ENCODE peak calls at places on chromosome 16, in ten cellular contexts. One of them, this sample, is unnamed.

GRCh38 chr16:22937169-22937568 is 123.2 kb downstream of the HS3ST2 start:
- DNase-seq in cardiac muscle cell: no peak
- DNase-seq in effector memory CD4-positive, alpha-beta T cell: no peak
- DNase-seq in lower lobe of right lung: no peak
- DNase-seq in tibial artery: no peak
- DNase-seq in Peyer's patch: no peak
- DNase-seq in H9: no peak
- DNase-seq in spleen: no peak
- DNase-seq in dorsolateral prefrontal cortex: no peak
- DNase-seq in astrocyte: no peak
- DNase-seq in this sample: no peak

GRCh38 chr16:29898786-29899515 is 399 bp downstream of the SEZ6L2 start:
- DNase-seq in cardiac muscle cell: no peak
- DNase-seq in effector memory CD4-positive, alpha-beta T cell: no peak
- DNase-seq in lower lobe of right lung: no peak
- DNase-seq in tibial artery: no peak
- DNase-seq in Peyer's patch: no peak
- DNase-seq in H9: peak; percentile 87
- DNase-seq in spleen: no peak
- DNase-seq in dorsolateral prefrontal cortex: no peak
- DNase-seq in astrocyte: peak; percentile 12
- DNase-seq in this sample: no peak

GRCh38 chr16:69397821-69398521 is 12.2 kb upstream of the TERF2 start:
- DNase-seq in cardiac muscle cell: peak; percentile 86
- DNase-seq in effector memory CD4-positive, alpha-beta T cell: no peak
- DNase-seq in lower lobe of right lung: no peak
- DNase-seq in tibial artery: peak; percentile 41
- DNase-seq in Peyer's patch: no peak
- DNase-seq in H9: peak; percentile 75
- DNase-seq in spleen: no peak
- DNase-seq in dorsolateral prefrontal cortex: peak; percentile 61
- DNase-seq in astrocyte: peak; percentile 68
- DNase-seq in this sample: peak; percentile 13

GRCh38 chr16:49961087-49961486 is 63.9 kb upstream of the CNEP1R1 start:
- DNase-seq in cardiac muscle cell: peak; percentile 56
- DNase-seq in effector memory CD4-positive, alpha-beta T cell: no peak
- DNase-seq in lower lobe of right lung: no peak
- DNase-seq in tibial artery: no peak
- DNase-seq in Peyer's patch: no peak
- DNase-seq in H9: no peak
- DNase-seq in spleen: no peak
- DNase-seq in dorsolateral prefrontal cortex: no peak
- DNase-seq in astrocyte: peak; percentile 16
- DNase-seq in this sample: no peak

GRCh38 chr16:27928542-27928941 is 135.0 kb downstream of the GSG1L start:
- DNase-seq in cardiac muscle cell: no peak
- DNase-seq in effector memory CD4-positive, alpha-beta T cell: no peak
- DNase-seq in lower lobe of right lung: no peak
- DNase-seq in tibial artery: no peak
- DNase-seq in Peyer's patch: no peak
- DNase-seq in H9: no peak
- DNase-seq in spleen: peak; percentile 33
- DNase-seq in dorsolateral prefrontal cortex: no peak
- DNase-seq in astrocyte: no peak
- DNase-seq in this sample: no peak

GRCh38 chr16:13435873-13436474 is 484.0 kb upstream of the ERCC4 start:
- DNase-seq in cardiac muscle cell: no peak
- DNase-seq in effector memory CD4-positive, alpha-beta T cell: no peak
- DNase-seq in lower lobe of right lung: no peak
- DNase-seq in tibial artery: no peak
- DNase-seq in Peyer's patch: no peak
- DNase-seq in H9: peak; percentile 48
- DNase-seq in spleen: no peak
- DNase-seq in dorsolateral prefrontal cortex: no peak
- DNase-seq in astrocyte: no peak
- DNase-seq in this sample: no peak

GRCh38 chr16:75282811-75283281 is 31.4 kb upstream of the BCAR1 start:
- DNase-seq in cardiac muscle cell: no peak
- DNase-seq in effector memory CD4-positive, alpha-beta T cell: no peak
- DNase-seq in lower lobe of right lung: no peak
- DNase-seq in tibial artery: no peak
- DNase-seq in Peyer's patch: no peak
- DNase-seq in H9: no peak
- DNase-seq in spleen: no peak
- DNase-seq in dorsolateral prefrontal cortex: peak; percentile 60
- DNase-seq in astrocyte: peak; percentile 26
- DNase-seq in this sample: peak; percentile 69

GRCh38 chr16:56606688-56607618 is 1.4 kb upstream of the MT2A start:
- DNase-seq in cardiac muscle cell: peak; percentile 99
- DNase-seq in effector memory CD4-positive, alpha-beta T cell: no peak
- DNase-seq in lower lobe of right lung: peak; percentile 81
- DNase-seq in tibial artery: peak; percentile 92
- DNase-seq in Peyer's patch: peak; percentile 85
- DNase-seq in H9: no peak
- DNase-seq in spleen: peak; percentile 89
- DNase-seq in dorsolateral prefrontal cortex: no peak
- DNase-seq in astrocyte: peak; percentile 100
- DNase-seq in this sample: no peak

GRCh38 chr16:75433732-75434413 is 570 bp upstream of the CFDP1 start:
- DNase-seq in cardiac muscle cell: peak; percentile 97
- DNase-seq in effector memory CD4-positive, alpha-beta T cell: no peak
- DNase-seq in lower lobe of right lung: peak; percentile 63
- DNase-seq in tibial artery: peak; percentile 73
- DNase-seq in Peyer's patch: peak; percentile 85
- DNase-seq in H9: peak; percentile 78
- DNase-seq in spleen: peak; percentile 78
- DNase-seq in dorsolateral prefrontal cortex: peak; percentile 79
- DNase-seq in astrocyte: peak; percentile 94
- DNase-seq in this sample: peak; percentile 86

GRCh38 chr16:10752843-10753523 is 9.3 kb downstream of the NUBP1 start:
- DNase-seq in cardiac muscle cell: no peak
- DNase-seq in effector memory CD4-positive, alpha-beta T cell: no peak
- DNase-seq in lower lobe of right lung: peak; percentile 82
- DNase-seq in tibial artery: peak; percentile 86
- DNase-seq in Peyer's patch: peak; percentile 85
- DNase-seq in H9: no peak
- DNase-seq in spleen: peak; percentile 84
- DNase-seq in dorsolateral prefrontal cortex: peak; percentile 59
- DNase-seq in astrocyte: no peak
- DNase-seq in this sample: peak; percentile 32

GRCh38 chr16:3578121-3578520 is 918 bp upstream of the NLRC3 start:
- DNase-seq in cardiac muscle cell: no peak
- DNase-seq in effector memory CD4-positive, alpha-beta T cell: peak; percentile 21
- DNase-seq in lower lobe of right lung: no peak
- DNase-seq in tibial artery: no peak
- DNase-seq in Peyer's patch: peak; percentile 71
- DNase-seq in H9: no peak
- DNase-seq in spleen: peak; percentile 84
- DNase-seq in dorsolateral prefrontal cortex: no peak
- DNase-seq in astrocyte: no peak
- DNase-seq in this sample: no peak

DNA sequence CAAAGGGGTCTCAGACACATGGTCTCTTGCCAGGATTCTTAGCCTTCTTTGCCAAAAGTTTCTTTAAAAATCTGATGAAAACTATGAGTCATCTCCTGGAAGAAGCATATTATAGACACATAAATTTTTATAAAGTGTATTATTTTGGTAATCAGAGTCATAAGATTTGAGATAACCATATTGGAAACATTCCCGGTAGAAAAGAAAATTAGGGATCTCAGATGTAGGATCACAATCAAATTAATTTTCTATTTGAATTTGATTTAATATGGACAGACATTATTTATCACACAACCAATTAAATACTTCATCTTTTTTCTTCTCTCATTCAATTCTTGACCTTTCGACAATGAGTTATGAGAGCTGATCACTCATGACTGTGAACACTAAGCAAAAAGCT is 347.7 kb upstream of the CDH8 start:
- DNase-seq in cardiac muscle cell: no peak
- DNase-seq in effector memory CD4-positive, alpha-beta T cell: no peak
- DNase-seq in lower lobe of right lung: no peak
- DNase-seq in tibial artery: no peak
- DNase-seq in Peyer's patch: no peak
- DNase-seq in H9: no peak
- DNase-seq in spleen: no peak
- DNase-seq in dorsolateral prefrontal cortex: no peak
- DNase-seq in astrocyte: no peak
- DNase-seq in this sample: no peak
- H3K27ac ChIP-seq in cardiac muscle cell: no peak overlapping the region
- H3K27ac ChIP-seq in effector memory CD4-positive, alpha-beta T cell: no peak overlapping the region
- H3K27ac ChIP-seq in lower lobe of right lung: no peak overlapping the region
- H3K27ac ChIP-seq in tibial artery: no peak overlapping the region
- H3K27ac ChIP-seq in Peyer's patch: no peak overlapping the region
- H3K27ac ChIP-seq in H9: no peak overlapping the region
- H3K27ac ChIP-seq in spleen: no peak overlapping the region
- H3K27ac ChIP-seq in dorsolateral prefrontal cortex: no peak overlapping the region
- H3K27ac ChIP-seq in astrocyte: no peak overlapping the region
- H3K27ac ChIP-seq in this sample: no peak overlapping the region

GRCh38 chr16:90046122-90046970 is 27.1 kb upstream of the DBNDD1 start:
- DNase-seq in cardiac muscle cell: no peak
- DNase-seq in effector memory CD4-positive, alpha-beta T cell: no peak
- DNase-seq in lower lobe of right lung: no peak
- DNase-seq in tibial artery: no peak
- DNase-seq in Peyer's patch: no peak
- DNase-seq in H9: peak; percentile 96
- DNase-seq in spleen: no peak
- DNase-seq in dorsolateral prefrontal cortex: no peak
- DNase-seq in astrocyte: no peak
- DNase-seq in this sample: no peak

GRCh38 chr16:90043526-90043925 is 24.3 kb upstream of the DBNDD1 start:
- DNase-seq in cardiac muscle cell: no peak
- DNase-seq in effector memory CD4-positive, alpha-beta T cell: no peak
- DNase-seq in lower lobe of right lung: no peak
- DNase-seq in tibial artery: no peak
- DNase-seq in Peyer's patch: no peak
- DNase-seq in H9: no peak
- DNase-seq in spleen: no peak
- DNase-seq in dorsolateral prefrontal cortex: no peak
- DNase-seq in astrocyte: no peak
- DNase-seq in this sample: no peak

GRCh38 chr16:90041896-90042473 is 22.7 kb upstream of the DBNDD1 start:
- DNase-seq in cardiac muscle cell: no peak
- DNase-seq in effector memory CD4-positive, alpha-beta T cell: no peak
- DNase-seq in lower lobe of right lung: no peak
- DNase-seq in tibial artery: no peak
- DNase-seq in Peyer's patch: no peak
- DNase-seq in H9: no peak
- DNase-seq in spleen: no peak
- DNase-seq in dorsolateral prefrontal cortex: no peak
- DNase-seq in astrocyte: no peak
- DNase-seq in this sample: no peak

GRCh38 chr16:90042946-90043514 is 23.8 kb upstream of the DBNDD1 start:
- DNase-seq in cardiac muscle cell: no peak
- DNase-seq in effector memory CD4-positive, alpha-beta T cell: no peak
- DNase-seq in lower lobe of right lung: no peak
- DNase-seq in tibial artery: no peak
- DNase-seq in Peyer's patch: no peak
- DNase-seq in H9: no peak
- DNase-seq in spleen: no peak
- DNase-seq in dorsolateral prefrontal cortex: no peak
- DNase-seq in astrocyte: no peak
- DNase-seq in this sample: no peak

GRCh38 chr16:90044111-90044551 is 24.9 kb upstream of the DBNDD1 start:
- DNase-seq in cardiac muscle cell: no peak
- DNase-seq in effector memory CD4-positive, alpha-beta T cell: no peak
- DNase-seq in lower lobe of right lung: no peak
- DNase-seq in tibial artery: no peak
- DNase-seq in Peyer's patch: peak; percentile 65
- DNase-seq in H9: no peak
- DNase-seq in spleen: no peak
- DNase-seq in dorsolateral prefrontal cortex: no peak
- DNase-seq in astrocyte: peak; percentile 18
- DNase-seq in this sample: no peak
- H3K27ac ChIP-seq in cardiac muscle cell: no peak overlapping the region
- H3K27ac ChIP-seq in effector memory CD4-positive, alpha-beta T cell: no peak overlapping the region
- H3K27ac ChIP-seq in lower lobe of right lung: no peak overlapping the region
- H3K27ac ChIP-seq in tibial artery: no peak overlapping the region
- H3K27ac ChIP-seq in Peyer's patch: no peak overlapping the region
- H3K27ac ChIP-seq in H9: no peak overlapping the region
- H3K27ac ChIP-seq in spleen: no peak overlapping the region
- H3K27ac ChIP-seq in dorsolateral prefrontal cortex: no peak overlapping the region
- H3K27ac ChIP-seq in astrocyte: no peak overlapping the region
- H3K27ac ChIP-seq in this sample: no peak overlapping the region

GRCh38 chr16:17407321-17407720 is 63.4 kb downstream of the XYLT1 start:
- DNase-seq in cardiac muscle cell: no peak
- DNase-seq in effector memory CD4-positive, alpha-beta T cell: no peak
- DNase-seq in lower lobe of right lung: no peak
- DNase-seq in tibial artery: no peak
- DNase-seq in Peyer's patch: no peak
- DNase-seq in H9: no peak
- DNase-seq in spleen: no peak
- DNase-seq in dorsolateral prefrontal cortex: no peak
- DNase-seq in astrocyte: no peak
- DNase-seq in this sample: no peak
- H3K27ac ChIP-seq in cardiac muscle cell: no peak overlapping the region
- H3K27ac ChIP-seq in effector memory CD4-positive, alpha-beta T cell: no peak overlapping the region
- H3K27ac ChIP-seq in lower lobe of right lung: no peak overlapping the region
- H3K27ac ChIP-seq in tibial artery: peak overlapping the region; percentile 95
- H3K27ac ChIP-seq in Peyer's patch: no peak overlapping the region
- H3K27ac ChIP-seq in H9: no peak overlapping the region
- H3K27ac ChIP-seq in spleen: no peak overlapping the region
- H3K27ac ChIP-seq in dorsolateral prefrontal cortex: no peak overlapping the region
- H3K27ac ChIP-seq in astrocyte: no peak overlapping the region
- H3K27ac ChIP-seq in this sample: peak overlapping the region; percentile 26

GRCh38 chr16:84829168-84829965 is 9.6 kb downstream of the CRISPLD2 start:
- DNase-seq in cardiac muscle cell: peak; percentile 94
- DNase-seq in effector memory CD4-positive, alpha-beta T cell: no peak
- DNase-seq in lower lobe of right lung: no peak
- DNase-seq in tibial artery: peak; percentile 60
- DNase-seq in Peyer's patch: no peak
- DNase-seq in H9: no peak
- DNase-seq in spleen: no peak
- DNase-seq in dorsolateral prefrontal cortex: no peak
- DNase-seq in astrocyte: peak; percentile 93
- DNase-seq in this sample: no peak

GRCh38 chr16:84826558-84826941 is 6.8 kb downstream of the CRISPLD2 start:
- DNase-seq in cardiac muscle cell: peak; percentile 84
- DNase-seq in effector memory CD4-positive, alpha-beta T cell: no peak
- DNase-seq in lower lobe of right lung: no peak
- DNase-seq in tibial artery: peak; percentile 60
- DNase-seq in Peyer's patch: peak; percentile 60
- DNase-seq in H9: no peak
- DNase-seq in spleen: no peak
- DNase-seq in dorsolateral prefrontal cortex: no peak
- DNase-seq in astrocyte: no peak
- DNase-seq in this sample: no peak

GRCh38 chr16:84828322-84828721 is 8.5 kb downstream of the CRISPLD2 start:
- DNase-seq in cardiac muscle cell: no peak
- DNase-seq in effector memory CD4-positive, alpha-beta T cell: no peak
- DNase-seq in lower lobe of right lung: no peak
- DNase-seq in tibial artery: no peak
- DNase-seq in Peyer's patch: no peak
- DNase-seq in H9: no peak
- DNase-seq in spleen: no peak
- DNase-seq in dorsolateral prefrontal cortex: no peak
- DNase-seq in astrocyte: no peak
- DNase-seq in this sample: no peak

GRCh38 chr16:84827131-84827574 is 7.4 kb downstream of the CRISPLD2 start:
- DNase-seq in cardiac muscle cell: peak; percentile 57
- DNase-seq in effector memory CD4-positive, alpha-beta T cell: no peak
- DNase-seq in lower lobe of right lung: no peak
- DNase-seq in tibial artery: no peak
- DNase-seq in Peyer's patch: no peak
- DNase-seq in H9: no peak
- DNase-seq in spleen: peak; percentile 85
- DNase-seq in dorsolateral prefrontal cortex: no peak
- DNase-seq in astrocyte: no peak
- DNase-seq in this sample: no peak

GRCh38 chr16:84827897-84828296 is 8.1 kb downstream of the CRISPLD2 start:
- DNase-seq in cardiac muscle cell: no peak
- DNase-seq in effector memory CD4-positive, alpha-beta T cell: no peak
- DNase-seq in lower lobe of right lung: no peak
- DNase-seq in tibial artery: no peak
- DNase-seq in Peyer's patch: no peak
- DNase-seq in H9: no peak
- DNase-seq in spleen: no peak
- DNase-seq in dorsolateral prefrontal cortex: no peak
- DNase-seq in astrocyte: no peak
- DNase-seq in this sample: no peak
- H3K27ac ChIP-seq in cardiac muscle cell: no peak overlapping the region
- H3K27ac ChIP-seq in effector memory CD4-positive, alpha-beta T cell: no peak overlapping the region
- H3K27ac ChIP-seq in lower lobe of right lung: peak overlapping the region; percentile 66
- H3K27ac ChIP-seq in tibial artery: peak overlapping the region; percentile 85
- H3K27ac ChIP-seq in Peyer's patch: peak overlapping the region; percentile 60
- H3K27ac ChIP-seq in H9: no peak overlapping the region
- H3K27ac ChIP-seq in spleen: peak overlapping the region; percentile 85
- H3K27ac ChIP-seq in dorsolateral prefrontal cortex: no peak overlapping the region
- H3K27ac ChIP-seq in astrocyte: no peak overlapping the region
- H3K27ac ChIP-seq in this sample: no peak overlapping the region

This sample was measured in substantia nigra.